ENCODE peak calls at places on chromosomes 6 and 20, in five cellular contexts. F, D, I, L and J are unnamed samples.

GRCh38 chr6:70028246-70028645 is 161.9 kb downstream of the COL19A1 start:
- DNase-seq in F (no peak), D (no peak), I (no peak), L (no peak), J (no peak)

GRCh38 chr6:145736854-145737181 is 1.5 kb upstream of the EPM2A start:
- DNase-seq in F (no peak), D (no peak), I (no peak), L (no peak), J (no peak)

GRCh38 chr20:50799890-50800550 is 5.2 kb downstream of the BCAS4 start:
- DNase-seq in F (no peak), D (no peak), I (no peak), L (no peak), J (no peak)

GRCh38 chr20:45300961-45301360 is 5.7 kb upstream of the RBPJL start:
- DNase-seq in F (peak; percentile 30), D (peak; percentile 12), I (peak; percentile 28), L (no peak), J (no peak)

GRCh38 chr6:25454141-25454540 is 175.0 kb downstream of the CARMIL1 start:
- DNase-seq in F (no peak), D (no peak), I (no peak), L (no peak), J (no peak)

GRCh38 chr20:15740046-15740775 is 833.0 kb downstream of the KIF16B start:
- DNase-seq in F (no peak), D (no peak), I (no peak), L (no peak), J (no peak)

GRCh38 chr6:33779895-33780294 is 9.0 kb downstream of the LEMD2 start:
- DNase-seq in F (no peak), D (no peak), I (no peak), L (no peak), J (no peak)

GRCh38 chr20:6299451-6299850 is 176.6 kb upstream of the FERMT1 start:
- DNase-seq in F (no peak), D (peak; percentile 20), I (no peak), L (no peak), J (no peak)

GRCh38 chr6:16413399-16413798 is 175.0 kb downstream of the GMPR start:
- DNase-seq in F (no peak), D (no peak), I (no peak), L (no peak), J (no peak)

GRCh38 chr20:62142252-62143117 is 709 bp downstream of the PSMA7 start:
- DNase-seq in F (no peak), D (no peak), I (peak; percentile 15), L (no peak), J (no peak)

GRCh38 chr20:46139243-46139889 is 21.3 kb downstream of the CD40 start:
- DNase-seq in F (no peak), D (no peak), I (no peak), L (no peak), J (no peak)

GRCh38 chr6:137163732-137164318 is 9.6 kb downstream of the IL22RA2 start:
- DNase-seq in F (no peak), D (no peak), I (no peak), L (no peak), J (no peak)

GRCh38 chr6:17381429-17382147 is 11.8 kb upstream of the CAP2 start:
- DNase-seq in F (no peak), D (no peak), I (no peak), L (peak; percentile 71), J (no peak)

GRCh38 chr6:155188707-155189496 is 74.9 kb upstream of the CLDN20 start:
- DNase-seq in F (no peak), D (no peak), I (no peak), L (peak; percentile 96), J (no peak)